ENCODE peak calls at places on chromosomes 11 and 22, in six cellular contexts. M, Y, P, W, D and N are unnamed samples.

GRCh38 chr11:57425565-57426438 is 1.1 kb downstream of the SLC43A3 start:
- DNase-seq in M (no peak), Y (no peak), P (no peak), W (no peak), D (no peak), N (peak)

GRCh38 chr11:76166314-76166713 is 40.0 kb downstream of the WNT11 start:
- DNase-seq in M (peak), Y (no peak), P (no peak), W (no peak), D (no peak), N (no peak)

GRCh38 chr11:70323811-70324210 is 53.3 kb downstream of the PPFIA1 start:
- DNase-seq in M (no peak), Y (no peak), P (no peak), W (no peak), D (no peak), N (no peak)

GRCh38 chr22:20777420-20778177 is 3.7 kb downstream of the SERPIND1 start:
- DNase-seq in M (no peak), Y (no peak), P (peak), W (peak), D (peak), N (peak)

GRCh38 chr11:68409748-68410344 is 50.7 kb upstream of the PPP6R3 start:
- DNase-seq in M (no peak), Y (no peak), P (no peak), W (no peak), D (no peak), N (no peak)

GRCh38 chr11:66336234-66337102 is at the start of gene RIN1:
- DNase-seq in M (peak), Y (no peak), P (peak), W (peak), D (peak), N (peak)

GRCh38 chr11:89420981-89421380 is 70.2 kb downstream of the NOX4 start:
- DNase-seq in M (no peak), Y (no peak), P (no peak), W (no peak), D (no peak), N (peak)

GRCh38 chr11:43516316-43516820 is 157.6 kb downstream of the TTC17 start:
- DNase-seq in M (peak), Y (no peak), P (no peak), W (no peak), D (no peak), N (no peak)

GRCh38 chr11:102656528-102656927 is 31.4 kb upstream of the MMP20 start:
- DNase-seq in M (no peak), Y (no peak), P (no peak), W (no peak), D (no peak), N (no peak)

GRCh38 chr11:15194671-15195415 is 80.1 kb downstream of the INSC start:
- DNase-seq in M (no peak), Y (no peak), P (no peak), W (no peak), D (no peak), N (no peak)

GRCh38 chr22:19429950-19430889 is 1.3 kb downstream of the HIRA start:
- DNase-seq in M (no peak), Y (no peak), P (no peak), W (peak), D (peak), N (peak)

GRCh38 chr11:74018331-74019005 is 9.6 kb upstream of the UCP3 start:
- DNase-seq in M (no peak), Y (no peak), P (no peak), W (no peak), D (peak), N (no peak)

GRCh38 chr22:24400037-24400725 is 27.2 kb upstream of the ADORA2A start:
- DNase-seq in M (no peak), Y (no peak), P (no peak), W (no peak), D (no peak), N (no peak)

GRCh38 chr11:11942668-11943067 is 65.8 kb downstream of the DKK3 start:
- DNase-seq in M (no peak), Y (no peak), P (no peak), W (no peak), D (no peak), N (no peak)

GRCh38 chr11:6638437-6638836 is 17.2 kb downstream of the DCHS1 start:
- DNase-seq in M (no peak), Y (no peak), P (no peak), W (peak), D (no peak), N (no peak)

GRCh38 chr11:1939006-1939626 is 8.0 kb upstream of the MRPL23 start:
- DNase-seq in M (no peak), Y (no peak), P (no peak), W (peak), D (no peak), N (no peak)

GRCh38 chr22:47116426-47117341 is 354.2 kb downstream of the TBC1D22A start:
- DNase-seq in M (no peak), Y (no peak), P (no peak), W (no peak), D (no peak), N (no peak)

GRCh38 chr22:19889951-19890350 is 35.3 kb upstream of the GNB1L start:
- DNase-seq in M (no peak), Y (no peak), P (no peak), W (no peak), D (no peak), N (no peak)

GRCh38 chr11:131506376-131506775 is 136.0 kb downstream of the NTM start:
- DNase-seq in M (no peak), Y (no peak), P (no peak), W (no peak), D (no peak), N (no peak)

GRCh38 chr22:45341503-45341902 is 31.8 kb downstream of the FAM118A start:
- DNase-seq in M (no peak), Y (no peak), P (no peak), W (no peak), D (no peak), N (no peak)

GRCh38 chr11:94728541-94728940 is 39.6 kb upstream of the AMOTL1 start:
- DNase-seq in M (no peak), Y (no peak), P (no peak), W (no peak), D (no peak), N (no peak)

GRCh38 chr22:28029201-28029948 is 110.3 kb upstream of the PITPNB start:
- DNase-seq in M (no peak), Y (no peak), P (no peak), W (no peak), D (no peak), N (peak)

GRCh38 chr11:27358306-27358705 is 4.7 kb downstream of the CCDC34 start:
- DNase-seq in M (no peak), Y (no peak), P (no peak), W (no peak), D (no peak), N (no peak)

GRCh38 chr22:41762980-41763779 is 37.3 kb upstream of the CCDC134 start:
- DNase-seq in M (peak), Y (peak), P (no peak), W (peak), D (peak), N (peak)

GRCh38 chr22:47572443-47572842 is 810.0 kb downstream of the TBC1D22A start:
- DNase-seq in M (no peak), Y (no peak), P (no peak), W (no peak), D (no peak), N (no peak)

GRCh38 chr11:1205987-1206331 is 16.9 kb upstream of the MUC5B start:
- DNase-seq in M (peak), Y (no peak), P (no peak), W (no peak), D (no peak), N (no peak)

GRCh38 chr11:97732011-97732632 is 1288.6 kb upstream of the CNTN5 start:
- DNase-seq in M (no peak), Y (no peak), P (no peak), W (no peak), D (peak), N (no peak)

GRCh38 chr11:66475349-66476172 is 4.7 kb upstream of the DPP3 start:
- DNase-seq in M (no peak), Y (no peak), P (no peak), W (no peak), D (no peak), N (no peak)

GRCh38 chr22:41256898-41257260 is 16.1 kb upstream of the CHADL start:
- DNase-seq in M (no peak), Y (no peak), P (no peak), W (no peak), D (no peak), N (peak)

GRCh38 chr22:41998361-41999261 is at the start of gene WBP2NL:
- DNase-seq in M (no peak), Y (no peak), P (peak), W (peak), D (no peak), N (peak)

GRCh38 chr11:6911946-6912345 is 8.9 kb upstream of the OR2D3 start:
- DNase-seq in M (no peak), Y (no peak), P (no peak), W (no peak), D (no peak), N (peak)

GRCh38 chr11:128725630-128726461 is 32.0 kb downstream of the FLI1 start:
- DNase-seq in M (no peak), Y (no peak), P (no peak), W (no peak), D (no peak), N (no peak)

GRCh38 chr22:27347951-27348350 is 453.6 kb downstream of the MN1 start:
- DNase-seq in M (no peak), Y (no peak), P (no peak), W (no peak), D (no peak), N (no peak)

GRCh38 chr11:127843483-127844396 is 743.6 kb downstream of the ETS1 start:
- DNase-seq in M (peak), Y (peak), P (peak), W (peak), D (peak), N (peak)

GRCh38 chr11:115148691-115149090 is 355.5 kb downstream of the CADM1 start:
- DNase-seq in M (no peak), Y (no peak), P (no peak), W (no peak), D (no peak), N (no peak)

GRCh38 chr11:110297726-110298297 is 1.4 kb upstream of the RDX start:
- DNase-seq in M (no peak), Y (no peak), P (no peak), W (no peak), D (no peak), N (no peak)

GRCh38 chr22:25366876-25367466 is 147.5 kb downstream of the CRYBB2 start:
- DNase-seq in M (no peak), Y (no peak), P (no peak), W (no peak), D (no peak), N (no peak)

GRCh38 chr11:61693897-61694840 is 14.0 kb downstream of the DAGLA start:
- DNase-seq in M (no peak), Y (no peak), P (no peak), W (no peak), D (peak), N (no peak)

GRCh38 chr11:61696602-61697001 is 16.4 kb downstream of the DAGLA start:
- DNase-seq in M (no peak), Y (no peak), P (no peak), W (no peak), D (no peak), N (no peak)

GRCh38 chr11:61697093-61697492 is 16.9 kb downstream of the DAGLA start:
- DNase-seq in M (no peak), Y (no peak), P (no peak), W (no peak), D (no peak), N (no peak)

GRCh38 chr11:61694971-61695706 is 14.9 kb downstream of the DAGLA start:
- DNase-seq in M (no peak), Y (no peak), P (no peak), W (no peak), D (peak), N (no peak)

GRCh38 chr11:61695917-61696316 is 15.7 kb downstream of the DAGLA start:
- DNase-seq in M (no peak), Y (no peak), P (peak), W (no peak), D (no peak), N (peak)
- TF ChIP-seq CTCF in M (no peak), Y (no peak), P (no peak), W (no peak), D (peak), N (peak)

GRCh38 chr11:78227906-78228305 is 39.2 kb downstream of the USP35 start:
- DNase-seq in M (no peak), Y (no peak), P (no peak), W (no peak), D (no peak), N (no peak)

GRCh38 chr11:78229106-78229505 is 40.4 kb downstream of the USP35 start:
- DNase-seq in M (no peak), Y (no peak), P (no peak), W (no peak), D (no peak), N (no peak)

GRCh38 chr11:78231962-78232459 is 43.3 kb downstream of the USP35 start:
- DNase-seq in M (no peak), Y (no peak), P (no peak), W (no peak), D (no peak), N (no peak)

GRCh38 chr11:78228467-78228866 is 39.7 kb downstream of the USP35 start:
- DNase-seq in M (no peak), Y (no peak), P (peak), W (peak), D (peak), N (peak)

DNA sequence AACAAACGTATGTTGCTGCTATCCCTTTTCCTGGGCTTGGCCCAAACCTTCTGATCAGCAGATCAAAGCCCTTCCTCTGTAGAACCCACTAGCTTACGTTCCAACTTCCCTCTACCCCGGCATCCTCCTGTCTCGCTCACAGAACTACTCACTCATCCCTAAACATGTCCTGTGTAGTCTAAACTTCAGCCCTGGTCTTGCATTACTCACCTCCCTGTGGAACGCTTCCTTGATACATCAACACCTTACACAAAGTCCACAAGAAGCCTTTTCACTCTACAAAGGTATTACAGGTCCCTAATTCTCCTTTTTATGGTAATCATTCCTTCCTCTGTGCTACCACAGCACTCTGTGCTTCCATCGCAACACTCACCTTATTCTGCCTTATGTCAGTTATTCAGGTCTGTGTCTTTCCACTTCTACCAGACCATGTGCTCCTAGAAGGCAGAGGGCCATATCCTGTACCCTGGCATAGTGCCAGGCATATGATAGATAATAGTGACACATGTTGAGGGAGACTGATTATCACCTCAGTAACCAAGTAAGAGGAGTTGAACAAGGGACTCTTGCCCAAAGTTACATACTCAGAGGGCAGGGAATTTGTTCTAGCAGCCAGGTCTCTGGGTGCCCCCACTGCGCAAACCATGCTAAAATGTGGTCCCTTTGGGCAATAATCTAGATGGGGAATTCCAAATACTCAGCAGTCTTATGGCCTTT is 41.6 kb downstream of the USP35 start:
- DNase-seq in M (no peak), Y (no peak), P (no peak), W (peak), D (no peak), N (no peak)
- TF ChIP-seq JUN in M (no peak), Y (no peak), P (no peak), W (no peak), D (no peak), N (no peak)

GRCh38 chr22:31821572-31821971 is 67.8 kb downstream of the DEPDC5 start:
- DNase-seq in M (no peak), Y (no peak), P (no peak), W (no peak), D (no peak), N (no peak)

GRCh38 chr22:31816750-31817149 is 62.9 kb downstream of the DEPDC5 start:
- DNase-seq in M (no peak), Y (no peak), P (no peak), W (no peak), D (no peak), N (no peak)

GRCh38 chr22:31822523-31822922 is 68.7 kb downstream of the DEPDC5 start:
- DNase-seq in M (no peak), Y (no peak), P (no peak), W (no peak), D (no peak), N (no peak)

GRCh38 chr22:31820655-31821054 is 66.8 kb downstream of the DEPDC5 start:
- DNase-seq in M (no peak), Y (no peak), P (no peak), W (no peak), D (no peak), N (no peak)

DNA sequence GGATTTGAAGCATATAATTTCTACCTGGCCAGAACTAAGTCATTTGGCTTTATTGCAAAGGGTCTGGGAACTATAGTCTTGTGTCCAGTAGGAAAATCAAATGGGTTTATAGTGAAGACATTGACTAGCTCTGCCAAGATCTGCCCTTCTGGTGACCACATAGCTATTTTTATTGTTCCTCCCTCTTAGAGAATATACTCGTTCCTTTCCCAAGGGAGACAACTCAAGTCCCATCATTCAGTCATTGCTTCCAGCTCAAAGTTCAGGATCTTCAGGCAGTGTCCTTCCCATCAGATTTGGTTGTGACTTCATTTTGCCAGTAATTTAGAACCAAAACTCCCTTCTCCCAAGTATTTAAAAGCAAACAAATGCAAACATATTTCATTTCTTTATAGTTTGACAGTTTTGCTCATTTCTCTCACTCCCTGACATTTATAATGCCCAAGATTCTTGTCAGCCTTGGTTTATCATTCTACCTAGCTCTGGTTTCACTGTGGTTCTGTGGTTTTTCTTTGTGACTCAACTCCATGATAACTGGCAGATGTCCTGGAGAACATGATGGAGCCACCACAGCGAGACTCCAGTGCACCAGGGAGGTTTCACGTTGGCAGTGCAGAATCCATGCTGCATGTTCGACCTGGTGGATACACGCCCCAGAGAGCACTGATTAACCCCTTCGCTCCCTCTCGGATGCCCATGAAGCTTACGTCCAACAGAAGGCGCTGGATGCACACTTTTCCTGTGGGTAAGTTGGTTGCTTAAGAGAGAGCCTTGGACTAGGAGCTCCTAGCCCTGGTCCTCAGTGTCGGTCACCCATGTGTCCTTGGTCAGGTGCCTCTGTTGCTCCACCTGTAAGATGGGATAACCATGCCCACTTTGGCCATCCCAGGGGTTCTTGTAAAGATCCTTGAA is 64.9 kb downstream of the DEPDC5 start:
- DNase-seq in M (peak), Y (no peak), P (no peak), W (no peak), D (no peak), N (no peak)
- TF ChIP-seq CTCF in M (no peak), Y (peak), P (no peak), W (peak), D (no peak), N (no peak)

DNA sequence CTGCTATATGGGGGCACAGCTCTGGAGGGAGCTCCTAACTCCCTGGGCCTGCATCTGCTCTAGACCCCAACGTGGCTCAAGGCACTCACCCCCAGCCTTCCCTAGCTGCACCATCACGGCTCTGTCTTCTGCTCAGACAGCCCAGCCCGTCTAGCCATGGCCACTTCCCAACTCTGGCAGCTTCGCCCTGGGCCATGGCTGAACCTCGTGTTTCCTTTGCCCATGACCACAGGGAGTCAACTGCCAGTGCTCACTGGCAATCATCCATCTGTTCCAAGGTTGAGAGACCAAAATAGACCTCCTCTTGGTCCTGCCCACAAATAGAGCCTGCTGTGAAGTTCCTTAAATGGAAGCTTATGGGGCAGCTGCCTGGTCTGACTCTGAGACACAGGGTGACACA is 5.4 kb downstream of the LMO1 start:
- DNase-seq in M (no peak), Y (no peak), P (no peak), W (no peak), D (no peak), N (no peak)
- TF ChIP-seq JUN in M (no peak), Y (no peak), P (no peak), W (no peak), D (no peak), N (no peak)